ENCODE peak calls at places on chromosomes 5 and 9, in seven cellular contexts. I is IMR-90, J is neuronal stem cell, Y is H9, S is mesenchymal stem cell, O is trophoblast cell, N is H1. A is an unnamed sample.

GRCh38 chr9:134594376-134594941 is 47.1 kb upstream of the COL5A1 start:
- DNase-seq in S (no peak), O (no peak), N (no peak), J (no peak), I (no peak), Y (no peak), A (no peak)

GRCh38 chr5:101390317-101390908 is 487.3 kb upstream of the ST8SIA4 start:
- DNase-seq in Y (peak), I (peak), J (peak), S (peak), O (peak), N (no peak), A (peak)

GRCh38 chr5:78275998-78276543 is 18.4 kb downstream of the AP3B1 start:
- DNase-seq in S (no peak), N (no peak), O (peak), I (peak), J (no peak), Y (no peak), A (no peak)

GRCh38 chr5:130074820-130075219 is 170.6 kb downstream of the CHSY3 start:
- DNase-seq in S (no peak), I (no peak), N (no peak), O (no peak), Y (no peak), J (no peak), A (no peak)

GRCh38 chr5:103981592-103981991 is 419.0 kb upstream of the NUDT12 start:
- DNase-seq in S (no peak), I (no peak), Y (no peak), J (no peak), N (no peak), O (no peak), A (no peak)

GRCh38 chr9:4375424-4376195 is 75.7 kb upstream of the GLIS3 start:
- DNase-seq in O (no peak), I (peak), Y (no peak), J (peak), S (peak), N (no peak), A (no peak)

GRCh38 chr5:64635056-64635686 is 55.1 kb upstream of the SHISAL2B start:
- DNase-seq in S (peak), Y (no peak), I (peak), J (peak), N (no peak), O (no peak), A (peak)

GRCh38 chr5:102856374-102856748 is 101.3 kb downstream of the PAM start:
- DNase-seq in S (peak), Y (no peak), J (no peak), O (no peak), N (no peak), I (peak), A (no peak)

GRCh38 chr9:68717554-68718453 is 12.8 kb downstream of the PIP5K1B start:
- DNase-seq in J (no peak), S (no peak), I (no peak), O (no peak), N (no peak), Y (no peak), A (no peak)
- H3K4ac ChIP-seq in J (no peak), S (no peak), I (no peak), O (no peak), N (no peak), Y (no peak), A (no peak)

DNA sequence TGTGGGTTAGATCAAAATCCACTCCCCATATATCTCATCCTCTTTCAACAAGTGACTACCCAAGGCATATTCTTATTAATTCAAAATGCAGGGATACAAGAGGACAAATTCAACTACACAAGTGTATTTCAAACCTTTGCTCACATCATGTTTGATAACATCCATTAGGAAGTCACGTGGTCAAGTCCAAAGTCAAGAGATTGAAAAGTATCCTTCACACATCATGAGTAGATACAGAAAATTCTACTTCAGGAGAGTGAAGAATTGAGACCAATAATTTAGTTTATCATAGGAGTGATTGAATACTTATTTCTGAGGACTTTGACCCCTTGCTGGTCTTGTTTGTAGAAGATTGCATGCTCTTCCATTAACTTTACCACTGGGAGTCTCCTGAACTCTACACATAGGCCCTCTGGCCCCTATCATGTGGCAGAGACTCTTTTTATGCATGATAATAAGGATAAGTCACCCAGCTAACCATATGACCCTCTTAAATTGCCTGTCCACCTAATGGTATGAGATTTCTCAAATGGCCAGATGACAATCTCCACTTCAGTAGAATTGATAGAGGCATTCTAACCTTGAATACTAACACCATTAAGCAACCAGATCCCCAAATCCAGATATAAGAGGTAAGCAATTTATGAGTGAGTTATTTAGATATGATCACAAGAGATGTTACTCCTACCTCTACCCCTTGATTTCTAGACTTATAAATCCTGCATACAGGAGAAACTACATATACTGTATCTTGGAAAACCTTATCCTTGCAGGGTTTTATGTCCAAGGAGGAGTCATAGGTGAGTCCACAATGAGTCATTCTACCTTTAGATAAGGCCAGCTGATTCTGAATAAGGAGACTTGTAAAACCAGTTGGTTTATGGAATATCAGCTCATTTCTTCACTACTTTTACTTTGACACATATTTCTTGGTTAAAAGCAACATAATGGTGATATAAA is 26.6 kb upstream of the SLC46A2 start:
- DNase-seq in N (no peak), I (no peak), J (no peak), Y (no peak), O (no peak), S (no peak), A (no peak)
- H3K23ac ChIP-seq in N (no peak), I (no peak), J (no peak), Y (no peak), O (no peak), S (no peak), A (no peak)

GRCh38 chr5:36370073-36370472 is 68.4 kb upstream of the RANBP3L start:
- DNase-seq in O (no peak), J (no peak), S (no peak), Y (no peak), I (no peak), N (no peak), A (no peak)
- H3K4ac ChIP-seq in O (no peak), J (no peak), S (no peak), Y (no peak), I (no peak), N (no peak), A (no peak)

GRCh38 chr5:91840412-91840811 is 457.3 kb upstream of the ARRDC3 start:
- DNase-seq in Y (no peak), N (no peak), S (no peak), I (no peak), J (peak), O (no peak), A (peak)
- H3K23ac ChIP-seq in Y (no peak), N (no peak), S (no peak), I (no peak), J (no peak), O (no peak), A (no peak)

GRCh38 chr5:176473335-176474006 is 25.3 kb downstream of the FAF2 start:
- DNase-seq in I (peak), S (no peak), J (no peak), O (no peak), N (no peak), Y (no peak), A (no peak)
- H3K4ac ChIP-seq in I (peak), S (no peak), J (no peak), O (no peak), N (no peak), Y (no peak), A (no peak)

GRCh38 chr5:67012241-67012640 is 184.4 kb downstream of the CD180 start:
- DNase-seq in Y (no peak), J (no peak), I (peak), N (no peak), O (no peak), S (no peak), A (no peak)
- H3K23ac ChIP-seq in Y (no peak), J (no peak), I (peak), N (no peak), O (no peak), S (no peak), A (no peak)

A was measured in mesendoderm.